ENCODE peak calls at places on chromosomes 11 and 22, in eight cellular contexts. One of them, this sample, is unnamed.

GRCh38 chr11:86578727-86579405 is 93.5 kb downstream of the ME3 start:
- DNase-seq in kidney tubule cell: no peak
- DNase-seq in Calu3: no peak
- DNase-seq in effector memory CD8-positive, alpha-beta T cell: no peak
- DNase-seq in PC-3: no peak
- DNase-seq in iris pigment epithelial cell: no peak
- DNase-seq in GOT3: no peak
- DNase-seq in stimulated activated CD4-positive, alpha-beta T cell treated with anti-CD3 and anti-CD28 coated beads, Interleukin-2, amount 100 ng/mL, for 48 hours: no peak
- DNase-seq in this sample: no peak

GRCh38 chr22:31496007-31496734 is at the start of gene SFI1:
- DNase-seq in PC-3: peak
- DNase-seq in GOT3: peak
- DNase-seq in effector memory CD8-positive, alpha-beta T cell: peak
- DNase-seq in kidney tubule cell: peak
- DNase-seq in iris pigment epithelial cell: peak
- DNase-seq in Calu3: peak
- DNase-seq in stimulated activated CD4-positive, alpha-beta T cell treated with anti-CD3 and anti-CD28 coated beads, Interleukin-2, amount 100 ng/mL, for 48 hours: peak
- DNase-seq in this sample: peak

GRCh38 chr11:103547009-103547408 is 437.8 kb downstream of the DYNC2H1 start:
- DNase-seq in effector memory CD8-positive, alpha-beta T cell: no peak
- DNase-seq in iris pigment epithelial cell: no peak
- DNase-seq in Calu3: no peak
- DNase-seq in GOT3: no peak
- DNase-seq in PC-3: no peak
- DNase-seq in stimulated activated CD4-positive, alpha-beta T cell treated with anti-CD3 and anti-CD28 coated beads, Interleukin-2, amount 100 ng/mL, for 48 hours: no peak
- DNase-seq in kidney tubule cell: no peak
- DNase-seq in this sample: no peak

GRCh38 chr11:13128381-13128780 is 119.3 kb downstream of the RASSF10 start:
- DNase-seq in GOT3: no peak
- DNase-seq in stimulated activated CD4-positive, alpha-beta T cell treated with anti-CD3 and anti-CD28 coated beads, Interleukin-2, amount 100 ng/mL, for 48 hours: no peak
- DNase-seq in effector memory CD8-positive, alpha-beta T cell: no peak
- DNase-seq in iris pigment epithelial cell: no peak
- DNase-seq in kidney tubule cell: peak
- DNase-seq in PC-3: no peak
- DNase-seq in Calu3: no peak
- DNase-seq in this sample: no peak

GRCh38 chr11:65827774-65828156 is 6.0 kb upstream of the SNX32 start:
- DNase-seq in kidney tubule cell: no peak
- DNase-seq in iris pigment epithelial cell: peak
- DNase-seq in effector memory CD8-positive, alpha-beta T cell: no peak
- DNase-seq in PC-3: no peak
- DNase-seq in stimulated activated CD4-positive, alpha-beta T cell treated with anti-CD3 and anti-CD28 coated beads, Interleukin-2, amount 100 ng/mL, for 48 hours: no peak
- DNase-seq in GOT3: no peak
- DNase-seq in Calu3: no peak
- DNase-seq in this sample: no peak

GRCh38 chr11:4626207-4627105 is 10.8 kb upstream of the OR51D1 start:
- DNase-seq in GOT3: no peak
- DNase-seq in iris pigment epithelial cell: peak
- DNase-seq in kidney tubule cell: peak
- DNase-seq in stimulated activated CD4-positive, alpha-beta T cell treated with anti-CD3 and anti-CD28 coated beads, Interleukin-2, amount 100 ng/mL, for 48 hours: peak
- DNase-seq in effector memory CD8-positive, alpha-beta T cell: peak
- DNase-seq in PC-3: peak
- DNase-seq in Calu3: peak
- DNase-seq in this sample: peak

GRCh38 chr11:123475478-123475877 is 45.4 kb downstream of the GRAMD1B start:
- DNase-seq in kidney tubule cell: peak
- DNase-seq in PC-3: peak
- DNase-seq in GOT3: no peak
- DNase-seq in Calu3: no peak
- DNase-seq in iris pigment epithelial cell: peak
- DNase-seq in stimulated activated CD4-positive, alpha-beta T cell treated with anti-CD3 and anti-CD28 coated beads, Interleukin-2, amount 100 ng/mL, for 48 hours: no peak
- DNase-seq in effector memory CD8-positive, alpha-beta T cell: no peak
- DNase-seq in this sample: peak

GRCh38 chr22:29710922-29711593 is 8.7 kb upstream of the CABP7 start:
- DNase-seq in kidney tubule cell: no peak
- DNase-seq in effector memory CD8-positive, alpha-beta T cell: no peak
- DNase-seq in stimulated activated CD4-positive, alpha-beta T cell treated with anti-CD3 and anti-CD28 coated beads, Interleukin-2, amount 100 ng/mL, for 48 hours: no peak
- DNase-seq in iris pigment epithelial cell: no peak
- DNase-seq in Calu3: peak
- DNase-seq in GOT3: no peak
- DNase-seq in PC-3: no peak
- DNase-seq in this sample: peak

GRCh38 chr11:44380009-44380313 is 70.0 kb upstream of the ALX4 start:
- DNase-seq in iris pigment epithelial cell: no peak
- DNase-seq in Calu3: no peak
- DNase-seq in GOT3: no peak
- DNase-seq in kidney tubule cell: no peak
- DNase-seq in stimulated activated CD4-positive, alpha-beta T cell treated with anti-CD3 and anti-CD28 coated beads, Interleukin-2, amount 100 ng/mL, for 48 hours: no peak
- DNase-seq in PC-3: no peak
- DNase-seq in effector memory CD8-positive, alpha-beta T cell: no peak
- DNase-seq in this sample: no peak

GRCh38 chr22:22770280-22770871 is 117.2 kb upstream of the IGLL5 start:
- DNase-seq in effector memory CD8-positive, alpha-beta T cell: peak
- DNase-seq in PC-3: peak
- DNase-seq in GOT3: no peak
- DNase-seq in stimulated activated CD4-positive, alpha-beta T cell treated with anti-CD3 and anti-CD28 coated beads, Interleukin-2, amount 100 ng/mL, for 48 hours: peak
- DNase-seq in kidney tubule cell: peak
- DNase-seq in Calu3: peak
- DNase-seq in iris pigment epithelial cell: peak
- DNase-seq in this sample: peak

GRCh38 chr11:39209966-39210365 is 2249.5 kb downstream of the LRRC4C start:
- DNase-seq in effector memory CD8-positive, alpha-beta T cell: no peak
- DNase-seq in iris pigment epithelial cell: no peak
- DNase-seq in Calu3: no peak
- DNase-seq in kidney tubule cell: no peak
- DNase-seq in PC-3: no peak
- DNase-seq in stimulated activated CD4-positive, alpha-beta T cell treated with anti-CD3 and anti-CD28 coated beads, Interleukin-2, amount 100 ng/mL, for 48 hours: no peak
- DNase-seq in GOT3: no peak
- DNase-seq in this sample: no peak

GRCh38 chr22:31683181-31684105 is 21.4 kb upstream of the PISD start:
- DNase-seq in kidney tubule cell: no peak
- DNase-seq in GOT3: no peak
- DNase-seq in stimulated activated CD4-positive, alpha-beta T cell treated with anti-CD3 and anti-CD28 coated beads, Interleukin-2, amount 100 ng/mL, for 48 hours: no peak
- DNase-seq in effector memory CD8-positive, alpha-beta T cell: no peak
- DNase-seq in PC-3: no peak
- DNase-seq in iris pigment epithelial cell: peak
- DNase-seq in Calu3: no peak
- DNase-seq in this sample: no peak

GRCh38 chr11:111575748-111576147 is 26.5 kb upstream of the SIK2 start:
- DNase-seq in GOT3: no peak
- DNase-seq in iris pigment epithelial cell: no peak
- DNase-seq in Calu3: no peak
- DNase-seq in kidney tubule cell: no peak
- DNase-seq in PC-3: no peak
- DNase-seq in stimulated activated CD4-positive, alpha-beta T cell treated with anti-CD3 and anti-CD28 coated beads, Interleukin-2, amount 100 ng/mL, for 48 hours: no peak
- DNase-seq in effector memory CD8-positive, alpha-beta T cell: no peak
- DNase-seq in this sample: no peak

GRCh38 chr22:32476804-32477203 is 2.2 kb downstream of the FBXO7 start:
- DNase-seq in kidney tubule cell: no peak
- DNase-seq in PC-3: no peak
- DNase-seq in effector memory CD8-positive, alpha-beta T cell: no peak
- DNase-seq in stimulated activated CD4-positive, alpha-beta T cell treated with anti-CD3 and anti-CD28 coated beads, Interleukin-2, amount 100 ng/mL, for 48 hours: no peak
- DNase-seq in iris pigment epithelial cell: no peak
- DNase-seq in Calu3: no peak
- DNase-seq in GOT3: no peak
- DNase-seq in this sample: no peak

GRCh38 chr22:38308791-38309498 is 8.3 kb downstream of the CSNK1E start:
- DNase-seq in iris pigment epithelial cell: no peak
- DNase-seq in kidney tubule cell: no peak
- DNase-seq in stimulated activated CD4-positive, alpha-beta T cell treated with anti-CD3 and anti-CD28 coated beads, Interleukin-2, amount 100 ng/mL, for 48 hours: no peak
- DNase-seq in PC-3: no peak
- DNase-seq in effector memory CD8-positive, alpha-beta T cell: no peak
- DNase-seq in GOT3: no peak
- DNase-seq in Calu3: no peak
- DNase-seq in this sample: no peak

GRCh38 chr11:64438986-64439771 is 80.2 kb downstream of the RPS6KA4 start:
- DNase-seq in effector memory CD8-positive, alpha-beta T cell: no peak
- DNase-seq in GOT3: no peak
- DNase-seq in stimulated activated CD4-positive, alpha-beta T cell treated with anti-CD3 and anti-CD28 coated beads, Interleukin-2, amount 100 ng/mL, for 48 hours: no peak
- DNase-seq in Calu3: no peak
- DNase-seq in PC-3: peak
- DNase-seq in iris pigment epithelial cell: no peak
- DNase-seq in kidney tubule cell: no peak
- DNase-seq in this sample: peak

GRCh38 chr22:47600281-47600680 is 837.8 kb downstream of the TBC1D22A start:
- DNase-seq in GOT3: no peak
- DNase-seq in effector memory CD8-positive, alpha-beta T cell: no peak
- DNase-seq in PC-3: no peak
- DNase-seq in Calu3: no peak
- DNase-seq in iris pigment epithelial cell: no peak
- DNase-seq in kidney tubule cell: no peak
- DNase-seq in stimulated activated CD4-positive, alpha-beta T cell treated with anti-CD3 and anti-CD28 coated beads, Interleukin-2, amount 100 ng/mL, for 48 hours: no peak
- DNase-seq in this sample: no peak

GRCh38 chr22:48819991-48820390 is 1007.7 kb downstream of the BRD1 start:
- DNase-seq in PC-3: no peak
- DNase-seq in GOT3: no peak
- DNase-seq in iris pigment epithelial cell: no peak
- DNase-seq in Calu3: no peak
- DNase-seq in stimulated activated CD4-positive, alpha-beta T cell treated with anti-CD3 and anti-CD28 coated beads, Interleukin-2, amount 100 ng/mL, for 48 hours: no peak
- DNase-seq in effector memory CD8-positive, alpha-beta T cell: no peak
- DNase-seq in kidney tubule cell: no peak
- DNase-seq in this sample: no peak

GRCh38 chr22:20424937-20425587 is 12.6 kb downstream of the SCARF2 start:
- DNase-seq in kidney tubule cell: no peak
- DNase-seq in GOT3: no peak
- DNase-seq in effector memory CD8-positive, alpha-beta T cell: no peak
- DNase-seq in Calu3: no peak
- DNase-seq in iris pigment epithelial cell: no peak
- DNase-seq in stimulated activated CD4-positive, alpha-beta T cell treated with anti-CD3 and anti-CD28 coated beads, Interleukin-2, amount 100 ng/mL, for 48 hours: no peak
- DNase-seq in PC-3: no peak
- DNase-seq in this sample: no peak

GRCh38 chr11:5600374-5600851 is 4.0 kb downstream of the TRIM6 start:
- DNase-seq in GOT3: no peak
- DNase-seq in PC-3: peak
- DNase-seq in effector memory CD8-positive, alpha-beta T cell: peak
- DNase-seq in stimulated activated CD4-positive, alpha-beta T cell treated with anti-CD3 and anti-CD28 coated beads, Interleukin-2, amount 100 ng/mL, for 48 hours: peak
- DNase-seq in kidney tubule cell: peak
- DNase-seq in Calu3: peak
- DNase-seq in iris pigment epithelial cell: peak
- DNase-seq in this sample: peak

GRCh38 chr11:2572491-2573239 is 127.1 kb downstream of the KCNQ1OT1 start:
- DNase-seq in PC-3: no peak
- DNase-seq in stimulated activated CD4-positive, alpha-beta T cell treated with anti-CD3 and anti-CD28 coated beads, Interleukin-2, amount 100 ng/mL, for 48 hours: no peak
- DNase-seq in iris pigment epithelial cell: no peak
- DNase-seq in Calu3: no peak
- DNase-seq in effector memory CD8-positive, alpha-beta T cell: no peak
- DNase-seq in kidney tubule cell: no peak
- DNase-seq in GOT3: no peak
- DNase-seq in this sample: no peak

GRCh38 chr11:62665630-62666258 is 632 bp downstream of the CSKMT start:
- DNase-seq in GOT3: no peak
- DNase-seq in stimulated activated CD4-positive, alpha-beta T cell treated with anti-CD3 and anti-CD28 coated beads, Interleukin-2, amount 100 ng/mL, for 48 hours: no peak
- DNase-seq in Calu3: peak
- DNase-seq in PC-3: no peak
- DNase-seq in iris pigment epithelial cell: peak
- DNase-seq in effector memory CD8-positive, alpha-beta T cell: peak
- DNase-seq in kidney tubule cell: peak
- DNase-seq in this sample: no peak

GRCh38 chr11:70437111-70437784 is 38.9 kb downstream of the CTTN start:
- DNase-seq in GOT3: no peak
- DNase-seq in iris pigment epithelial cell: no peak
- DNase-seq in PC-3: no peak
- DNase-seq in Calu3: no peak
- DNase-seq in stimulated activated CD4-positive, alpha-beta T cell treated with anti-CD3 and anti-CD28 coated beads, Interleukin-2, amount 100 ng/mL, for 48 hours: no peak
- DNase-seq in kidney tubule cell: no peak
- DNase-seq in effector memory CD8-positive, alpha-beta T cell: no peak
- DNase-seq in this sample: no peak

GRCh38 chr22:31625661-31626426 is 36.2 kb downstream of the PISD start:
- DNase-seq in effector memory CD8-positive, alpha-beta T cell: no peak
- DNase-seq in kidney tubule cell: no peak
- DNase-seq in stimulated activated CD4-positive, alpha-beta T cell treated with anti-CD3 and anti-CD28 coated beads, Interleukin-2, amount 100 ng/mL, for 48 hours: no peak
- DNase-seq in PC-3: no peak
- DNase-seq in Calu3: no peak
- DNase-seq in GOT3: no peak
- DNase-seq in iris pigment epithelial cell: peak
- DNase-seq in this sample: no peak

GRCh38 chr22:20422271-20422958 is 15.2 kb downstream of the SCARF2 start:
- DNase-seq in iris pigment epithelial cell: no peak
- DNase-seq in stimulated activated CD4-positive, alpha-beta T cell treated with anti-CD3 and anti-CD28 coated beads, Interleukin-2, amount 100 ng/mL, for 48 hours: no peak
- DNase-seq in effector memory CD8-positive, alpha-beta T cell: no peak
- DNase-seq in Calu3: no peak
- DNase-seq in PC-3: no peak
- DNase-seq in GOT3: no peak
- DNase-seq in kidney tubule cell: no peak
- DNase-seq in this sample: no peak

GRCh38 chr11:65885808-65886536 is 2.3 kb downstream of the FIBP start:
- DNase-seq in effector memory CD8-positive, alpha-beta T cell: no peak
- DNase-seq in iris pigment epithelial cell: no peak
- DNase-seq in stimulated activated CD4-positive, alpha-beta T cell treated with anti-CD3 and anti-CD28 coated beads, Interleukin-2, amount 100 ng/mL, for 48 hours: no peak
- DNase-seq in kidney tubule cell: no peak
- DNase-seq in GOT3: no peak
- DNase-seq in Calu3: no peak
- DNase-seq in PC-3: no peak
- DNase-seq in this sample: no peak